ENCODE peak calls at places on chromosome 16, in four cellular contexts. Q is CD8-positive, alpha-beta T cell; G is fibroblast of lung; R is body of pancreas. M is an unnamed sample. For H3K4me1, the result is how much of the 10 kb centered on the place peaks cover.

GRCh38 chr16:9901-10665 is 43.3 kb downstream of the POLR3K start:
- DNase-seq in R (peak), G (no peak), Q (peak), M (no peak)

GRCh38 chr16:64580558-64580957 is 541.3 kb downstream of the CDH11 start:
- DNase-seq in G (no peak), R (no peak), Q (no peak), M (no peak)

GRCh38 chr16:68640972-68641371 is 4.1 kb upstream of the CDH3 start:
- DNase-seq in G (no peak), R (no peak), Q (no peak), M (no peak)

GRCh38 chr16:1762879-1763520 is 8.3 kb downstream of the NME3 start:
- DNase-seq in R (no peak), Q (no peak), G (no peak), M (no peak)

GRCh38 chr16:79047337-79047736 is 553.2 kb downstream of the MAF start:
- DNase-seq in R (no peak), G (no peak), Q (no peak), M (no peak)

GRCh38 chr16:62256406-62256805 is 220.2 kb upstream of the CDH8 start:
- DNase-seq in G (no peak), Q (no peak), R (no peak), M (no peak)

GRCh38 chr16:84560269-84560668 is 55.8 kb upstream of the MEAK7 start:
- DNase-seq in R (no peak), Q (no peak), G (no peak), M (no peak)

GRCh38 chr16:84165746-84166145 is 20.6 kb downstream of the DNAAF1 start:
- DNase-seq in Q (no peak), G (no peak), R (no peak), M (no peak)

GRCh38 chr16:54361246-54361645 is 74.7 kb upstream of the IRX3 start:
- DNase-seq in Q (no peak), G (no peak), R (no peak), M (no peak)

GRCh38 chr16:27439273-27440018 is 37.5 kb downstream of the IL21R start:
- DNase-seq in G (no peak), Q (no peak), R (no peak), M (no peak)

GRCh38 chr16:8931864-8932263 is 31.8 kb downstream of the USP7 start:
- DNase-seq in G (peak), R (peak), Q (peak), M (peak)

GRCh38 chr16:2470603-2471015 is 488 bp upstream of the NTN3 start:
- DNase-seq in R (no peak), Q (no peak), G (no peak), M (peak)

GRCh38 chr16:55512941-55513340 is 4.1 kb downstream of the LPCAT2 start:
- DNase-seq in R (no peak), G (no peak), Q (no peak), M (no peak)

GRCh38 chr16:31265329-31266245 is 5.8 kb downstream of the ITGAM start:
- DNase-seq in G (no peak), R (peak), Q (peak), M (no peak)

GRCh38 chr16:3774819-3775218 is 57.5 kb upstream of the TRAP1 start:
- DNase-seq in R (no peak), Q (no peak), G (no peak), M (no peak)

GRCh38 chr16:48955791-48956190 is 325.8 kb downstream of the CBLN1 start:
- DNase-seq in G (no peak), Q (no peak), R (no peak), M (no peak)

GRCh38 chr16:81730090-81731051 is 48.7 kb upstream of the PLCG2 start:
- DNase-seq in R (peak), Q (peak), G (peak), M (peak)

GRCh38 chr16:23408242-23409201 is 44.5 kb downstream of the COG7 start:
- DNase-seq in R (peak), Q (no peak), G (peak), M (peak)

GRCh38 chr16:6096931-6097665 is 999.5 kb upstream of the EEF2KMT start:
- DNase-seq in R (no peak), Q (no peak), G (no peak), M (no peak)

GRCh38 chr16:30022887-30023286 is at the start of gene C16orf92:
- DNase-seq in Q (no peak), R (no peak), G (no peak), M (no peak)

GRCh38 chr16:1979271-1980025 is 1.8 kb downstream of the NOXO1 start:
- DNase-seq in G (no peak), Q (no peak), R (peak), M (no peak)

GRCh38 chr16:55543470-55543869 is 23.0 kb upstream of the CAPNS2 start:
- DNase-seq in Q (no peak), G (peak), R (no peak), M (no peak)

GRCh38 chr16:19183187-19183586 is 15.1 kb downstream of the SYT17 start:
- DNase-seq in Q (no peak), R (no peak), G (no peak), M (no peak)

GRCh38 chr16:19188406-19188805 is 20.4 kb downstream of the SYT17 start:
- DNase-seq in R (no peak), Q (no peak), G (no peak), M (no peak)

GRCh38 chr16:19184823-19185509 is 16.9 kb downstream of the SYT17 start:
- DNase-seq in Q (no peak), R (no peak), G (no peak), M (no peak)

GRCh38 chr16:19185510-19185851 is 17.4 kb downstream of the SYT17 start:
- DNase-seq in Q (no peak), G (no peak), R (no peak), M (no peak)

GRCh38 chr16:19186403-19186802 is 18.4 kb downstream of the SYT17 start:
- DNase-seq in Q (no peak), R (no peak), G (no peak), M (no peak)
- H3K4me1 ChIP-seq in Q (under half), R (under half), G (under half), M (under half)

GRCh38 chr16:57787519-57787905 is 14.8 kb downstream of the KIFC3 start:
- DNase-seq in G (no peak), Q (no peak), R (no peak), M (no peak)
- H3K4me1 ChIP-seq in G (under half), Q (under half), R (under half), M (under half)

DNA sequence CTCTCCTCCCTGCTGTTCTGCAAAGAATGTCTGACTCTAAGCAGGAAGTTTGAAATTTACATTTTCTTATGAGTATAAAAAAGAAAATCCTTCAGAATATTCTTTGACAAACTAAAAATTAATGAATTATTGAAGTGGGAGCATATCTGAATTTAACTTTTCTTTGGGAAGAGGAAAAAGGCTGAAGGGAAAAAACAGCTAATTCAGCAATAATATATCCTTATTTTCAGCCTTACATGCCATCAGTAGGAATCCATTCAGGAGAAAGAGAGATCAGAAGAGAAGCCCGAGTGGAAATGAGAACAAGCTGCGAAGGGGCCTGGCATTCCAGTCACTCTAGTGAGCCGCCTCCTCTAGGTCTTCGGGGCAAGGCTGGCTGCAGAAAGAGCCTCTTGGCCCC is 41.7 kb upstream of the BCAR1 start:
- DNase-seq in R (no peak), G (no peak), Q (no peak), M (no peak)
- H3K4me1 ChIP-seq in R (under half), G (under half), Q (under half), M (under half)

GRCh38 chr16:73066927-73067670 is 19.2 kb upstream of the ZFHX3 start:
- DNase-seq in G (peak), Q (no peak), R (no peak), M (no peak)
- H3K4me1 ChIP-seq in G (under half), Q (under half), R (under half), M (under half)

GRCh38 chr16:56936950-56937349 is 5.0 kb downstream of the HERPUD1 start:
- DNase-seq in Q (no peak), R (no peak), G (no peak), M (peak)
- H3K4me1 ChIP-seq in Q (under half), R (half or more), G (under half), M (under half)

GRCh38 chr16:11310634-11310977 is 29.5 kb upstream of the PRM1 start:
- DNase-seq in R (no peak), Q (no peak), G (no peak), M (no peak)
- H3K4me1 ChIP-seq in R (under half), Q (under half), G (under half), M (under half)

M was measured in SJCRH30.